ENCODE peak calls at places on chromosomes 1 and 21, in seven cellular contexts. E, R, I, Q, K, J and T are unnamed samples.

GRCh38 chr1:228416217-228416971 is at the start of gene TRIM17:
- DNase-seq in E (no peak), R (no peak), I (no peak), Q (no peak), K (no peak), J (no peak), T (no peak)

GRCh38 chr1:235030919-235031596 is 97.6 kb downstream of the TOMM20 start:
- DNase-seq in E (no peak), R (no peak), I (no peak), Q (no peak), K (no peak), J (no peak), T (no peak)

GRCh38 chr1:30270468-30270867 is 452.9 kb downstream of the MATN1 start:
- DNase-seq in E (no peak), R (no peak), I (no peak), Q (no peak), K (no peak), J (no peak), T (no peak)

GRCh38 chr1:30088594-30089556 is 634.5 kb downstream of the MATN1 start:
- DNase-seq in E (peak), R (peak), I (no peak), Q (peak), K (no peak), J (no peak), T (no peak)

GRCh38 chr1:198528376-198528775 is 12.1 kb downstream of the ATP6V1G3 start:
- DNase-seq in E (no peak), R (no peak), I (no peak), Q (no peak), K (no peak), J (peak), T (peak)

GRCh38 chr1:194230351-194231144 is 1044.1 kb upstream of the B3GALT2 start:
- DNase-seq in E (no peak), R (no peak), I (no peak), Q (no peak), K (no peak), J (no peak), T (no peak)

GRCh38 chr1:56063461-56063860 is 515.9 kb downstream of the PLPP3 start:
- DNase-seq in E (peak), R (no peak), I (no peak), Q (no peak), K (no peak), J (no peak), T (no peak)

GRCh38 chr1:179327679-179328078 is 34.1 kb downstream of the SOAT1 start:
- DNase-seq in E (no peak), R (no peak), I (no peak), Q (no peak), K (no peak), J (peak), T (no peak)

GRCh38 chr1:179031855-179032513 is 6.3 kb downstream of the FAM20B start:
- DNase-seq in E (no peak), R (no peak), I (no peak), Q (no peak), K (peak), J (peak), T (no peak)

DNA sequence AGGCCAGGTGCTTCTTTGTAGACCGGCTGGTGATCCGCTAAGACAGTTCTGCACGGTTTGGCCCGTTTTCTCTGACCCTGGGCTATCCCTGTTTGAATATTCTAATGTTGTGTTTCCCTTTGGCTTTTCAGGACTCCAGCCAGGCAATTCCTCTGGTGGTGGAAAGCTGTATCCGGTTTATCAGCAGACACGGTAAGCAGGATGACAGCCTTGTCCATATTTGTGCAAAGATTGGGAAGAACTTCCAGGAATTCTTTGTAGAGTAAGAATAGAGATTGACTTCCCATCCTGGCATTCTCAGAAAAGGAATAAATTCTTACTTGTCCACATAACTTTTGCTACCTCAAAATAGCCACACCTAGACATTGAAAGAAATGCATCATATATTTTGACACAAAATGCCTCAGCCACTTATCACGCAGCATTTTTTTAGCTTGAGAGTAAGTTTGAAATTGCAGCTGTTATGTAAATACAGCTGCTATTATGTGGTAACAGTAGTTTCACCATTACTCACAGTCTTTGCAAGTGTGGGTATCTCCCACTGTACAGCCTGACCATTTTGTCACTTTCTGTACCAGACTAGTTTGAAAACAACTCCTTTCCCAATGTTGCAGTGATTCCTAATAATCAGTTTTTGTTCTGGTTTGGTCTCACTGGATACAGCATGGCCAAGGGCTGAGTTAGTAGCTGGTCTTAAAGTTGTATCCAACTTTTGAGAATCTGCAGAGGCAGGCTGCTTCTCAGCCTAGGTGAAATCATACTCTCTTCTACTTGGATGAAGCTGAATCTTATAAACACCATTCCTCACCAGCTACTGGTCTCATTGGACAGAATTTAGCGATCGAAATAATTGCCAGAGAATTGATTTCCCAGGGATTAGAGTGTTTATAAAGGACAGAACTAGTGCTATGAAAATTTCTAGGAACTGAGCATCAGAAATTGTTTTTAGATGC is 40.0 kb upstream of the IKBKE start:
- DNase-seq in E (no peak), R (no peak), I (peak), Q (peak), K (peak), J (peak), T (peak)
- TF ChIP-seq CTCF in E (peak), R (no peak), I (no peak), Q (no peak), K (no peak), J (peak), T (peak)

DNA sequence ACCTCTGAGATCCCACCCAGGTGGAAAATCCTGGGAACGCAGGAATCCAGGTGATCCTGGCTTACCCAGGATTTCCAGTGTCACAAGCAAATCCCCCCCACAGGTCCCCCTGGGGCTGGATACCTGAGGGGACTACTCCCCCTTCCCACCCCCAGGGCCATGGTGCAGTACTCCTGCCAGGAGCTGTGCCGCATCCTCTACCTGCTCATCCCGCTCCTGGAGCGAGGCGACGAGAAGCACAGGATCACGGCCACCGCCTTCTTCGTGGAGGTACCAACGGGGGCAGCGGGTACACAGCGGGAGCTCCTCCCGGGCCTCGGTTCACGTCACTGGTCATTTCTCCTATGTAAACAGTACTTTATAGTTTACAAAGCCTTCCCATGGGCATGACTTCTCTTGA is 20.4 kb upstream of the TTC4 start:
- DNase-seq in E (no peak), R (no peak), I (no peak), Q (no peak), K (no peak), J (no peak), T (no peak)
- TF ChIP-seq CTCF in E (no peak), R (no peak), I (no peak), Q (no peak), K (no peak), J (no peak), T (no peak)

GRCh38 chr1:247078315-247079140 is at the start of gene ZNF670:
- DNase-seq in E (peak), R (peak), I (peak), Q (peak), K (peak), J (peak), T (peak)
- TF ChIP-seq CTCF in E (no peak), R (no peak), I (no peak), Q (no peak), K (peak), J (no peak), T (peak)

DNA sequence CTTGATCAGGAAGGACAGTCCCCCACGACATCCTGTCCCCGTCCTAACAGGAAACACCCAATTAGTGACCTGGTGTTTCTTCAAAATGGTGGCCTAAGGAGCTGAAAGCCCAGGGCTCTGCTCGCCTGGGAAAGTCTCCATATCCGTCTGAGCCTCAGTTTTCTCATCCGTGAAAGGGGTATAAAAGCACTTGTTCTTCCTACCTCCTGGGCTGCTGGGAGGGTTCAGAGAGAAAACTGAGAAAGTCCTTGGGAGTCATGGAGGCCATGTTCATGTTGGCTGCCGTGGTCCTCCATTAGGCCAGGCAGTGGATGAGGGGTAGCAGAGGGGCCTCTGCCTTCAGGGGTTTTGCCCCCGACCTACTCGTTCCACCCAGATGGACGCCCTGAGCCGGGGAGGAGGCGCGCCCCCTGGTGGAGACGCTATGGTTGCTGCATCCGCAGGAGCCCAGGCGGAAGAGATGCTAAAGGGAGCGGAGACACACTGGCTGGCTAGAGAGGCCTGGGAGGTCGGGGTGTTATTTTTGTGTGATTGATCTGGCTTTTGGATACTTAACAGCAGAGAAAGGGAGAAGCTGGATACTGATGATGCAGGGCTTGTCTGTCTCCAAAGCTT is 113.5 kb downstream of the PRDM2 start:
- DNase-seq in E (no peak), R (peak), I (no peak), Q (no peak), K (no peak), J (peak), T (no peak)
- TF ChIP-seq CTCF in E (peak), R (peak), I (peak), Q (peak), K (peak), J (peak), T (peak)

GRCh38 chr1:111959436-111959835 is 30.0 kb downstream of the KCND3 start:
- DNase-seq in E (no peak), R (no peak), I (no peak), Q (no peak), K (no peak), J (no peak), T (no peak)
- TF ChIP-seq CTCF in E (peak), R (no peak), I (no peak), Q (no peak), K (no peak), J (no peak), T (no peak)

GRCh38 chr21:32096411-32096810 is 182.4 kb downstream of the MIS18A start:
- DNase-seq in E (no peak), R (no peak), I (no peak), Q (no peak), K (no peak), J (peak), T (no peak)
- TF ChIP-seq CTCF in E (peak), R (no peak), I (no peak), Q (peak), K (peak), J (peak), T (peak)

DNA sequence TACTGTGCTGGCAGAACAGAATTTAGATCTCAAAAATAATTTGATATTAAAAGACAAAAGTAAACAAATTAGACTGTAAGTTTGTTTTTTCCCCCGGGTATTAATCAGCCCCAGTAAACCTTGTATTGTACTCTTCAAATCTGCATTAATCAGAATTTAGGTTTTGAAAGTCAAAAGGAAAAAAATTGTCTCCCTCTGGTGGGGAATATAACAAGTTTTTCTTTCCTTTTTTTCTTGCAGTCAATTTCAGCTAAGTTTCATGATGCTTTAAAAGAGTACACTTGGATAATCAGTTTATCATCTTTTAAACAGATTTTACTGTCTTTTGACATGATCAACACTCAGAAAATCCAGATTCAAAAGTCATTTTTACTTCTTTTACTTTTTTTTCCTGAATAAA is 134.5 kb upstream of the PKN2 start:
- DNase-seq in E (no peak), R (no peak), I (no peak), Q (no peak), K (no peak), J (peak), T (no peak)
- TF ChIP-seq CTCF in E (peak), R (peak), I (peak), Q (peak), K (peak), J (peak), T (peak)

GRCh38 chr21:45926281-45926680 is 55.3 kb upstream of the COL6A1 start:
- DNase-seq in E (no peak), R (no peak), I (no peak), Q (no peak), K (no peak), J (peak), T (no peak)
- TF ChIP-seq CTCF in E (no peak), R (no peak), I (no peak), Q (no peak), K (peak), J (peak), T (peak)

DNA sequence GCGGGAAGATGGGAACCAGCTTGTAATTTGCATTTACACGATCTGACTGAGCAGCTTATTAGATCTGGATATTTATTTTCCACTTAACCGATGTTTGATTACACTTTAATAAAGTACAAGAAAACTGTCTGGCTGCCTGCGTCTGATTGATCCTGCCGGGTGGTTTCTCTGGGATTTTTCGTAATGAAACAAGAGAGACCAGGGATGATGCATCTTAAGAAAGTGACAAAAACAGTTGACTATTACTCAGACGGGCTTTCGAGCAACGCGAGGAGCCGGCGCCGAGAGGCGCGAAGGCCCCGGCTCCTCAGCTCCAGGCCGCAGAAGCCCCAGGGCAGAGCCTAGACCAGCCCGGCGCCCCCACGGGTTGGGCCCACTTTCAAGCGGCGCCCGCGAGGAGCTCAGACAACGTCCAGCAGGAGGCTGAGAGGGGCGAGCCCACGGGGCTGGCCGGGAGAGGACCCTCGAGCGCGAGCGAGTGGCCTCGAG is 118.1 kb upstream of the BARHL2 start:
- DNase-seq in E (no peak), R (no peak), I (no peak), Q (no peak), K (no peak), J (no peak), T (no peak)
- TF ChIP-seq CTCF in E (no peak), R (no peak), I (no peak), Q (no peak), K (no peak), J (no peak), T (no peak)